ENCODE peak calls at places on chromosomes 1 and 21, in seven cellular contexts. One of them, this sample, is unnamed.

GRCh38 chr1:15168479-15168878 is 14.9 kb downstream of the TMEM51 start:
- DNase-seq in HS-27A: no peak
- DNase-seq in T-helper 17 cell: no peak
- DNase-seq in A172: peak; percentile 78
- DNase-seq in activated CD8-positive, alpha-beta memory T cell treated with anti-CD3 and anti-CD28 coated beads for 48 hours: no peak
- DNase-seq in stimulated activated CD4-positive, alpha-beta T cell treated with anti-CD3 and anti-CD28 coated beads, Interleukin-1b, Interleukin-23, amount 100 ng/mL, for 4 hours: no peak
- DNase-seq in HuH-7: no peak
- DNase-seq in this sample: no peak

GRCh38 chr21:33543505-33544129 is 779 bp downstream of the SON start:
- DNase-seq in HS-27A: no peak
- DNase-seq in T-helper 17 cell: peak; percentile 41
- DNase-seq in A172: no peak
- DNase-seq in activated CD8-positive, alpha-beta memory T cell treated with anti-CD3 and anti-CD28 coated beads for 48 hours: peak; percentile 52
- DNase-seq in stimulated activated CD4-positive, alpha-beta T cell treated with anti-CD3 and anti-CD28 coated beads, Interleukin-1b, Interleukin-23, amount 100 ng/mL, for 4 hours: peak; percentile 63
- DNase-seq in HuH-7: no peak
- DNase-seq in this sample: no peak

GRCh38 chr21:43864313-43864805 is 664 bp upstream of the AGPAT3 start:
- DNase-seq in HS-27A: no peak
- DNase-seq in T-helper 17 cell: peak; percentile 20
- DNase-seq in A172: no peak
- DNase-seq in activated CD8-positive, alpha-beta memory T cell treated with anti-CD3 and anti-CD28 coated beads for 48 hours: no peak
- DNase-seq in stimulated activated CD4-positive, alpha-beta T cell treated with anti-CD3 and anti-CD28 coated beads, Interleukin-1b, Interleukin-23, amount 100 ng/mL, for 4 hours: peak; percentile 39
- DNase-seq in HuH-7: peak; percentile 60
- DNase-seq in this sample: no peak

GRCh38 chr1:6447016-6447817 is 18.8 kb downstream of the TNFRSF25 start:
- DNase-seq in HS-27A: no peak
- DNase-seq in T-helper 17 cell: no peak
- DNase-seq in A172: no peak
- DNase-seq in activated CD8-positive, alpha-beta memory T cell treated with anti-CD3 and anti-CD28 coated beads for 48 hours: no peak
- DNase-seq in stimulated activated CD4-positive, alpha-beta T cell treated with anti-CD3 and anti-CD28 coated beads, Interleukin-1b, Interleukin-23, amount 100 ng/mL, for 4 hours: no peak
- DNase-seq in HuH-7: peak; percentile 53
- DNase-seq in this sample: no peak

GRCh38 chr1:113141650-113142473 is 68.9 kb downstream of the LRIG2 start:
- DNase-seq in HS-27A: no peak
- DNase-seq in T-helper 17 cell: no peak
- DNase-seq in A172: peak; percentile 47
- DNase-seq in activated CD8-positive, alpha-beta memory T cell treated with anti-CD3 and anti-CD28 coated beads for 48 hours: no peak
- DNase-seq in stimulated activated CD4-positive, alpha-beta T cell treated with anti-CD3 and anti-CD28 coated beads, Interleukin-1b, Interleukin-23, amount 100 ng/mL, for 4 hours: no peak
- DNase-seq in HuH-7: no peak
- DNase-seq in this sample: no peak

GRCh38 chr1:113190078-113190477 is 117.1 kb downstream of the LRIG2 start:
- DNase-seq in HS-27A: no peak
- DNase-seq in T-helper 17 cell: no peak
- DNase-seq in A172: no peak
- DNase-seq in activated CD8-positive, alpha-beta memory T cell treated with anti-CD3 and anti-CD28 coated beads for 48 hours: no peak
- DNase-seq in stimulated activated CD4-positive, alpha-beta T cell treated with anti-CD3 and anti-CD28 coated beads, Interleukin-1b, Interleukin-23, amount 100 ng/mL, for 4 hours: no peak
- DNase-seq in HuH-7: no peak
- DNase-seq in this sample: no peak

GRCh38 chr1:61419681-61420080 is 305.3 kb downstream of the TM2D1 start:
- DNase-seq in HS-27A: no peak
- DNase-seq in T-helper 17 cell: no peak
- DNase-seq in A172: no peak
- DNase-seq in activated CD8-positive, alpha-beta memory T cell treated with anti-CD3 and anti-CD28 coated beads for 48 hours: no peak
- DNase-seq in stimulated activated CD4-positive, alpha-beta T cell treated with anti-CD3 and anti-CD28 coated beads, Interleukin-1b, Interleukin-23, amount 100 ng/mL, for 4 hours: no peak
- DNase-seq in HuH-7: no peak
- DNase-seq in this sample: no peak

GRCh38 chr1:74193908-74194307 is 4.1 kb downstream of the LRRIQ3 start:
- DNase-seq in HS-27A: peak; percentile 24
- DNase-seq in T-helper 17 cell: no peak
- DNase-seq in A172: no peak
- DNase-seq in activated CD8-positive, alpha-beta memory T cell treated with anti-CD3 and anti-CD28 coated beads for 48 hours: no peak
- DNase-seq in stimulated activated CD4-positive, alpha-beta T cell treated with anti-CD3 and anti-CD28 coated beads, Interleukin-1b, Interleukin-23, amount 100 ng/mL, for 4 hours: no peak
- DNase-seq in HuH-7: no peak
- DNase-seq in this sample: no peak

GRCh38 chr1:103942029-103942428 is 192.3 kb downstream of the AMY1C start:
- DNase-seq in HS-27A: no peak
- DNase-seq in T-helper 17 cell: no peak
- DNase-seq in A172: no peak
- DNase-seq in activated CD8-positive, alpha-beta memory T cell treated with anti-CD3 and anti-CD28 coated beads for 48 hours: no peak
- DNase-seq in stimulated activated CD4-positive, alpha-beta T cell treated with anti-CD3 and anti-CD28 coated beads, Interleukin-1b, Interleukin-23, amount 100 ng/mL, for 4 hours: no peak
- DNase-seq in HuH-7: no peak
- DNase-seq in this sample: no peak

This sample was measured in memory B cell.